ENCODE peak calls at places on chromosomes 11 and 22, in ten cellular contexts. Y, B, H, Z, L, I, P, M, V and G are unnamed samples. For H3K4me1, the result is how much of the 10 kb centered on the place peaks cover.

GRCh38 chr11:122085264-122085663 is 30.8 kb downstream of the BLID start:
- DNase-seq in V (peak), B (no peak), H (no peak), M (no peak), Z (no peak), I (no peak), P (no peak), L (no peak), Y (no peak), G (no peak)

GRCh38 chr11:126146454-126147192 is 64.8 kb downstream of the RPUSD4 start:
- DNase-seq in B (no peak), Y (no peak), L (peak), P (no peak), I (peak), Z (no peak), H (no peak), V (no peak), M (no peak), G (no peak)

GRCh38 chr22:37454857-37455686 is 27.8 kb upstream of the ELFN2 start:
- DNase-seq in B (no peak), Y (no peak), M (no peak), L (no peak), Z (no peak), I (no peak), V (peak), P (peak), H (no peak), G (no peak)

GRCh38 chr11:123478352-123478986 is 48.4 kb downstream of the GRAMD1B start:
- DNase-seq in M (no peak), P (peak), Z (peak), H (no peak), V (peak), Y (peak), L (no peak), B (peak), I (peak), G (peak)

GRCh38 chr22:37377927-37378326 is 49.4 kb downstream of the ELFN2 start:
- DNase-seq in M (no peak), V (no peak), L (no peak), B (no peak), H (no peak), P (no peak), Y (no peak), I (no peak), Z (no peak), G (no peak)

GRCh38 chr11:102279641-102280170 is 37.6 kb upstream of the BIRC3 start:
- DNase-seq in L (no peak), V (peak), P (peak), I (no peak), Z (no peak), M (no peak), B (peak), Y (no peak), H (no peak), G (no peak)

GRCh38 chr11:66546966-66547661 is 411 bp downstream of the ACTN3 start:
- DNase-seq in B (no peak), V (peak), L (no peak), Y (no peak), H (no peak), Z (no peak), P (no peak), I (peak), M (no peak), G (no peak)

GRCh38 chr22:46783721-46784120 is 21.3 kb downstream of the TBC1D22A start:
- DNase-seq in V (peak), B (no peak), Z (no peak), P (no peak), I (no peak), H (no peak), M (no peak), L (no peak), Y (no peak), G (no peak)

GRCh38 chr11:2328040-2328439 is 26.2 kb downstream of the TSPAN32 start:
- DNase-seq in P (no peak), I (no peak), Y (no peak), V (no peak), L (peak), Z (no peak), H (no peak), B (no peak), M (no peak), G (no peak)

GRCh38 chr11:126734752-126735151 is 265.8 kb downstream of the KIRREL3 start:
- DNase-seq in P (no peak), Y (no peak), V (no peak), M (no peak), Z (no peak), B (no peak), H (no peak), L (no peak), I (no peak), G (no peak)

GRCh38 chr11:126502159-126502558 is 146.7 kb downstream of the ST3GAL4 start:
- DNase-seq in Y (no peak), L (no peak), I (no peak), V (no peak), H (no peak), P (no peak), Z (no peak), B (no peak), M (no peak), G (no peak)

GRCh38 chr11:56670984-56671383 is 7.5 kb downstream of the OR5AR1 start:
- DNase-seq in M (no peak), I (no peak), L (no peak), H (no peak), Z (no peak), P (no peak), V (no peak), B (no peak), Y (no peak), G (no peak)

GRCh38 chr11:65498042-65498726 is 661 bp upstream of the MALAT1 start:
- DNase-seq in L (peak), H (peak), Y (peak), Z (no peak), I (peak), M (peak), V (peak), P (peak), B (no peak), G (peak)

GRCh38 chr11:5631969-5632635 is 7.3 kb downstream of the TRIM34 start:
- DNase-seq in L (no peak), B (no peak), H (no peak), M (no peak), Y (no peak), V (no peak), I (no peak), Z (no peak), P (no peak), G (no peak)

GRCh38 chr22:49955581-49956417 is 4.8 kb upstream of the PIM3 start:
- DNase-seq in Y (no peak), P (no peak), I (no peak), H (no peak), B (no peak), Z (no peak), L (no peak), V (no peak), M (no peak), G (peak)

GRCh38 chr11:117231637-117232021 is 244 bp downstream of the PCSK7 start:
- DNase-seq in H (no peak), Y (no peak), B (no peak), P (no peak), M (no peak), V (no peak), I (peak), L (no peak), Z (no peak), G (no peak)

GRCh38 chr11:3006505-3007260 is 14.6 kb upstream of the NAP1L4 start:
- DNase-seq in I (no peak), P (no peak), H (no peak), Z (no peak), L (peak), M (peak), B (no peak), Y (no peak), V (no peak), G (no peak)

GRCh38 chr11:59261150-59261549 is 48.4 kb upstream of the MPEG1 start:
- DNase-seq in L (no peak), V (no peak), Y (no peak), P (no peak), M (no peak), Z (no peak), B (no peak), I (no peak), H (no peak), G (no peak)

GRCh38 chr11:68683952-68684384 is 376 bp upstream of the GAL start:
- DNase-seq in L (no peak), M (no peak), I (no peak), H (no peak), V (no peak), P (no peak), Z (no peak), B (no peak), Y (no peak), G (no peak)

GRCh38 chr11:2534131-2534956 is 89.5 kb downstream of the KCNQ1 start:
- DNase-seq in H (no peak), V (no peak), L (peak), P (no peak), I (no peak), B (no peak), M (no peak), Z (peak), Y (no peak), G (peak)

GRCh38 chr11:12464303-12464702 is 86.9 kb downstream of the PARVA start:
- DNase-seq in M (no peak), V (no peak), P (no peak), B (no peak), H (no peak), Z (no peak), I (no peak), L (no peak), Y (no peak), G (no peak)

GRCh38 chr11:35143509-35144102 is 4.6 kb downstream of the CD44 start:
- DNase-seq in V (peak), Z (no peak), M (no peak), L (no peak), Y (no peak), B (no peak), H (no peak), P (no peak), I (no peak), G (no peak)

GRCh38 chr11:64694821-64695365 is 28.1 kb downstream of the NRXN2 start:
- DNase-seq in H (no peak), I (peak), V (no peak), L (no peak), Z (no peak), M (no peak), Y (no peak), P (no peak), B (no peak), G (no peak)

GRCh38 chr11:62602141-62603071 is 741 bp upstream of the MTA2 start:
- DNase-seq in H (no peak), L (peak), M (no peak), B (peak), I (peak), Y (no peak), Z (peak), P (peak), V (peak), G (peak)

GRCh38 chr11:57100638-57101312 is 81.0 kb upstream of the LRRC55 start:
- DNase-seq in Y (no peak), I (no peak), M (no peak), Z (no peak), H (no peak), V (no peak), L (no peak), P (no peak), B (no peak), G (no peak)

GRCh38 chr11:33830903-33831648 is 56.8 kb upstream of the FBXO3 start:
- DNase-seq in Z (no peak), P (no peak), V (no peak), M (no peak), B (no peak), I (no peak), Y (no peak), L (no peak), H (no peak), G (no peak)

GRCh38 chr22:37843746-37844089 is 416 bp downstream of the ANKRD54 start:
- DNase-seq in V (peak), M (peak), Y (no peak), I (no peak), H (peak), B (peak), L (peak), P (no peak), Z (no peak), G (peak)

GRCh38 chr11:111339758-111340388 is 39.2 kb downstream of the POU2AF1 start:
- DNase-seq in M (no peak), Z (no peak), H (no peak), I (no peak), Y (no peak), P (no peak), L (no peak), B (no peak), V (no peak), G (no peak)

DNA sequence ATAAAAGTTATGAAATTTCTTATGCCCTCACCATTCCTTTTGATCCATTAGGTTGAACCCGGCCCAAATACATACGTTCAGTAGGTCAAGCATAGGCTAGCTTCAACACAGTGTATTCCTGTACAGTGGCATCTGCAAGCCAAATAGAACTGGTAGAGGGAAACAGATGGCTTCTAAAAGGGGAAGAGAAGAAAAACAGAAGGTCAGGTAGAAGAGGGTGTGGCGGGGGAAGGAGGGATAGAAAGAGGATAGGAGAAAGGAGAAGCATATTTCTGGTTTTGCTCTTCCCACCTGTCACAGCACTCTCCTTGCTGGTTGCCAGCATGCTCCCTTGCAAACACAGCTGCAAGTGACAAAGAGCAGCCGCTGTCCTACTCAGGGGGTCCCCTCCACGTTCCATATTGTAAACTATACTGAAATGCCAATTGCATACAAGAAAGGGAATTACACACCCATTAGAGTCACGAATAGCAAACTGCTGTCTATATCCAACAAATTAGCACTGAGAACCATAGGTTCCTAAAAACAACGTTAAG is 71.9 kb downstream of the PHF21A start:
- DNase-seq in P (no peak), Z (no peak), B (no peak), H (no peak), M (no peak), V (no peak), L (no peak), Y (no peak), I (peak), G (no peak)
- H3K4me1 ChIP-seq in P (under half), Z (under half), B (under half), H (under half), M (under half), V (under half), L (under half), Y (under half), I (half or more), G (under half)

DNA sequence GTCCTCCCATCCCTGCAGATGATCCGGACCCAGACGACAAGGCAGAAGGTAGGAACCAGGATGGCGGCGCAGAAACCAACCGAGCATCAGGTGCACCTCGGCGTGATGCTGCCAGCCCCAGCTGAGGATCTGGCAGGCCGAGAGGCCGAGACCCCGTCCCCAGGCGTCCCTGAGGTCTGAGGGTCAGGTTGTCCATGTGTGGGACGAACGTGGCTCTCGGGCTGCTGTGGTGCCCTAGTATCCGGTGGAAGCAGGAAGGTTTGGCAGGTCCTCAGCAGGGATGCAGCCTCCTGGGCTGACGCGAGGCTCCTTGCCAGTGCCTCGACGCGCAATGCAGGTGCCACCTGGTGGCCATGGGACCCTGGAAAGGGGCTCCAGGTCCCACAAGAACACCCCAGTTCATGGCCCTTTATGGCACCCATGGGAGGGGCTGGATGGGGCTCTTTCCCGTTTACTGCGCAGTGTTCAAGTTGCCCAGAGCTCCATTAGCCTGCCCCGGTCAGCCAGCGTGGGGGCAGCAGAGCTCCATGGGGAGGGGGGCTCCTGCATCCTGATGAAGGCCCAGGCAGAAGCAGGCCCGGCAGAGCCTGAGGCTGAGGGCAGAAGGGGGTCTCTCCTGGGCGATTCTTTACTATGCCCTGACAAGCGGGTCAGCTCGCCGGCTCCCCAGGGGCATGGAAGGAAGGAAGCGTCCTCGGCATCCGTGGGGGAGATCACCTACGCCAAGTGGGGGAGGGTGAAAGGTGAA is 129.9 kb downstream of the CTTN start:
- DNase-seq in V (no peak), I (no peak), H (no peak), Z (no peak), L (peak), P (no peak), B (no peak), Y (no peak), M (no peak), G (no peak)
- H3K4me1 ChIP-seq in V (under half), I (under half), H (under half), Z (under half), L (under half), P (under half), B (under half), Y (under half), M (under half), G (under half)

DNA sequence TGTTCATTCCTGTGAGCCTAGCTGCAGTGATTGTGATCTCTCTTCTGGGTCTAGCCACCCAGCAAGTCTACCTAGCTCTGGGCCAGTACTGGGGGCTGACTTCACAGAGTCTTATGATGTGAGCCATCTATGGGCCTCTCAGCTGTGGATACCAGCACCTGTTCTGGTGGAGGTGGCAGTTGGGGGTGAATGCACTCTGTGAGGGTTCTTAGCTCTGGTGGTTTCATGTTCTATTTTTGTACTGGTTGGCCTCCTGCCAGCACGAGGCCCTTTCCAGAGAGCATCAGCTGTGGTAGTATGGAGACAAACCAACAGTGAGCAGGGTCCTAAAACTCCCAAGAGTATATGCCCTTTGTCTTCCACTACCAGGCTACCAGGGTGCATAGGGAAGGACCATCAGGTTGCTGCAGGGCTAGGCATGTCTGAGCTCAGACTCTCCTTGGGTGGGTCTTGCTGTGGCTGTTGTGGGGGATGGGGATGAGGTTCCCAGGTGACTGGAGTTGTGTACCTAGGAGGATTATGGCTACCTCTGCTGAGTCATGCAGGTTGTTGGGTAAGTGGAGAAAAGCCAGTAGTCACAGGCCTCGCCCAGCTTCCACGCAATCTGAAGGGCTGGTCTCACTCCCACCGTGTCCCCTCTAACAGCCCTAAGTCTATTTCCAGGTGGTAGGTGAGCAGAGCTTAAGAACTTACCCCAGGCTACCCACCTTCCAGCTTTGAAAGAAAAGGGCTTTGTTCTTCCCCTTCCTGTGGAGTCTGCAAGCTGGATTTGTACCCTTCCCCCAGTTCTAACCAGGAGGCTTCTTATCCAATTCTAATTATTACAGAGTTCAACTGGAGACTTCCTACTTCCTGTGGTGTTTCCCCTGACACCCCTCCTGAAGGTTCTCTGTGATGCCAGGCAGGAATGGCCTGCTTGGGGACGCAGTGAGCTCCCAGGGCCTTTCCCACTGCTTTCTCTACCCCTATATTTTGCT is 250.7 kb downstream of the LUZP2 start:
- DNase-seq in Y (no peak), Z (no peak), M (no peak), H (no peak), P (no peak), L (no peak), B (no peak), I (no peak), V (no peak), G (no peak)
- H3K4me1 ChIP-seq in Y (under half), Z (under half), M (under half), H (under half), P (under half), L (under half), B (under half), I (under half), V (under half), G (under half)

GRCh38 chr11:114170226-114170625 is 110.7 kb downstream of the ZBTB16 start:
- DNase-seq in H (no peak), L (peak), B (no peak), P (no peak), V (no peak), M (no peak), Y (no peak), I (peak), Z (no peak), G (peak)

GRCh38 chr11:114173836-114174235 is 114.3 kb downstream of the ZBTB16 start:
- DNase-seq in B (no peak), Z (no peak), Y (no peak), M (no peak), L (no peak), H (no peak), V (no peak), I (no peak), P (no peak), G (peak)

GRCh38 chr11:114171257-114172054 is 111.9 kb downstream of the ZBTB16 start:
- DNase-seq in Y (no peak), I (no peak), B (peak), V (no peak), Z (peak), L (peak), H (no peak), P (no peak), M (no peak), G (peak)

GRCh38 chr11:114172871-114173444 is 113.4 kb downstream of the ZBTB16 start:
- DNase-seq in M (no peak), Z (peak), V (no peak), P (no peak), I (no peak), Y (no peak), H (no peak), L (no peak), B (no peak), G (peak)

GRCh38 chr11:114172055-114172861 is 112.7 kb downstream of the ZBTB16 start:
- DNase-seq in B (no peak), L (no peak), I (no peak), V (no peak), Z (no peak), H (no peak), P (no peak), M (no peak), Y (no peak), G (no peak)
- H3K4me1 ChIP-seq in B (half or more), L (under half), I (half or more), V (half or more), Z (half or more), H (half or more), P (under half), M (half or more), Y (half or more), G (half or more)

DNA sequence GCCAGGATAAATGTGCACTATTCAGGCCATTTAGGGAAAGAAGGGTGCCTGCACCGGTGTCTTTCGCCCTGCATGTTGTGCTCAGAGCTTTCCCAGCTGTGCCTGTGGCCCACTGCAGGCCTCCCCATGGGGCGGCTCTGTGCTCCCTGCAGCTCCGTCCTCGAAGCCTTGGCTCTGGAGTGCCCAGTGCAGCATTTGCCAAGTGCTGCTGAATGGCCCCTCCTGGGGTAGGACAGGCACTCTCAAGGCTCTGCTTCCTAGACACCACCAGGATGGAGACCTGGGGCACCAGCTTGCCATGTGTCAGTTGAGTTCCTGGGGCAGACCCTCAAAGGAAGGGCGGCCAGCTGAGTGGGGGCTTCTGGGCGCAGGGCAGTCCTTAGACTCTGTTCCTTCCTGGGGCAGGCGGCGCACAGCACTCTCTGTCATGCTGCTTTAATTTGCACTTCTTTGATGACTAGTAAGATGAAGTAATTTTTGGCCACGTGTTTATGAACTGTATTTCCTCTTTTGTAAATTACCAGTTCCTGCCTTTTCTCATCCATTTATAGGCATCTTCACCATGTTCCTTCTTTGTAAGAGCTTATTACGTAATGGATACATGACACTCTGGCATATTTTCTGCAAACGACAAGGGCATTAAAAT is 32.1 kb upstream of the GNB1L start:
- DNase-seq in B (no peak), H (no peak), Z (no peak), P (no peak), V (peak), Y (peak), L (peak), I (no peak), M (no peak), G (peak)
- H3K4me1 ChIP-seq in B (under half), H (half or more), Z (under half), P (under half), V (under half), Y (half or more), L (under half), I (under half), M (half or more), G (under half)